ENCODE peak calls at places on chromosomes 7 and 10, in eight cellular contexts. M, L, X, F, G, C, A and D are unnamed samples.

GRCh38 chr7:141975806-141976523 is 2.4 kb upstream of the TAS2R38 start:
- ATAC-seq in X (no peak), M (peak; percentile 93), G (peak; percentile 59), F (peak; percentile 93), C (peak; percentile 85), A (peak; percentile 74), L (peak; percentile 97), D (no peak)

GRCh38 chr10:20156511-20156910 is 340.3 kb downstream of the PLXDC2 start:
- ATAC-seq in M (no peak), G (no peak), L (no peak), A (no peak), C (no peak), X (no peak), F (no peak), D (no peak)

GRCh38 chr10:114634607-114634974 is 23.5 kb downstream of the ABLIM1 start:
- ATAC-seq in X (peak; percentile 67), L (no peak), A (peak; percentile 70), G (peak; percentile 80), M (peak; percentile 70), C (no peak), F (no peak), D (peak; percentile 77)

GRCh38 chr10:110215751-110216150 is 8.3 kb downstream of the MXI1 start:
- ATAC-seq in X (no peak), M (no peak), F (no peak), A (no peak), L (no peak), C (no peak), G (no peak), D (no peak)

GRCh38 chr7:92276486-92276885 is 30.7 kb downstream of the ANKIB1 start:
- ATAC-seq in F (no peak), X (no peak), L (no peak), C (no peak), A (no peak), M (no peak), G (no peak), D (no peak)

GRCh38 chr10:100825946-100826660 is 80.7 kb downstream of the PAX2 start:
- ATAC-seq in A (no peak), F (no peak), L (no peak), X (no peak), C (no peak), G (no peak), M (no peak), D (no peak)

GRCh38 chr7:153446490-153446889 is 605.7 kb upstream of the DPP6 start:
- ATAC-seq in C (no peak), G (no peak), L (no peak), A (no peak), F (no peak), M (no peak), X (no peak), D (no peak)

GRCh38 chr10:28014651-28015050 is 15.8 kb upstream of the ODAD2 start:
- ATAC-seq in M (no peak), F (peak; percentile 87), C (peak; percentile 41), A (no peak), G (no peak), X (no peak), L (no peak), D (no peak)

GRCh38 chr10:71266147-71266917 is 52.7 kb upstream of the SLC29A3 start:
- ATAC-seq in L (peak; percentile 36), F (no peak), C (peak; percentile 38), X (peak; percentile 9), G (peak; percentile 75), A (no peak), M (peak; percentile 57), D (peak; percentile 77)

GRCh38 chr10:101952196-101952595 is 103.8 kb downstream of the ARMH3 start:
- ATAC-seq in X (no peak), M (no peak), F (no peak), C (no peak), A (no peak), G (no peak), L (no peak), D (no peak)

GRCh38 chr7:70710011-70710480 is 421.9 kb upstream of the GALNT17 start:
- ATAC-seq in X (no peak), A (peak; percentile 41), C (peak; percentile 80), F (no peak), G (no peak), L (peak; percentile 24), M (peak; percentile 70), D (no peak)

GRCh38 chr7:17041324-17041723 is 159.5 kb upstream of the AGR3 start:
- ATAC-seq in M (peak; percentile 89), G (peak; percentile 79), A (peak; percentile 86), L (peak; percentile 51), X (peak; percentile 81), C (peak; percentile 65), F (no peak), D (peak; percentile 31)

GRCh38 chr7:131425992-131426391 is 98.3 kb downstream of the MKLN1 start:
- ATAC-seq in F (no peak), C (no peak), A (peak; percentile 12), M (no peak), L (no peak), X (no peak), G (peak; percentile 94), D (no peak)

GRCh38 chr10:112223725-112224124 is 40.2 kb upstream of the GPAM start:
- ATAC-seq in M (no peak), A (no peak), X (no peak), G (no peak), L (peak; percentile 40), F (no peak), C (no peak), D (no peak)

GRCh38 chr7:152527610-152528032 is 91.8 kb upstream of the KMT2C start:
- ATAC-seq in M (no peak), L (no peak), G (no peak), C (no peak), A (no peak), F (no peak), X (peak; percentile 90), D (peak; percentile 60)

GRCh38 chr10:35827783-35828182 is 185.7 kb upstream of the FZD8 start:
- ATAC-seq in L (no peak), C (no peak), F (no peak), X (no peak), M (no peak), G (no peak), A (no peak), D (no peak)

GRCh38 chr7:34165927-34166550 is 260.7 kb downstream of the BMPER start:
- ATAC-seq in A (no peak), L (no peak), C (no peak), X (no peak), F (no peak), G (peak; percentile 71), M (peak; percentile 40), D (no peak)

GRCh38 chr7:101912711-101913110 is 95.3 kb downstream of the CUX1 start:
- ATAC-seq in X (peak; percentile 12), G (peak; percentile 7), A (peak; percentile 11), C (no peak), M (no peak), F (no peak), L (peak; percentile 49), D (no peak)

GRCh38 chr7:106485919-106486318 is 175.0 kb downstream of the CCDC71L start:
- ATAC-seq in C (no peak), F (no peak), A (no peak), M (no peak), L (no peak), X (peak; percentile 52), G (peak; percentile 26), D (peak; percentile 74)

GRCh38 chr7:63012633-63013183 is 985.9 kb upstream of the ZNF722 start:
- ATAC-seq in A (no peak), C (no peak), F (no peak), X (no peak), M (no peak), G (no peak), L (no peak), D (no peak)

GRCh38 chr7:353746-354325 is 63.9 kb downstream of the FOXL3 start:
- ATAC-seq in F (no peak), A (peak; percentile 48), X (no peak), M (peak; percentile 19), G (peak; percentile 27), L (no peak), C (no peak), D (no peak)

GRCh38 chr10:101040851-101041250 is 9.8 kb downstream of the SFXN3 start:
- ATAC-seq in L (no peak), C (no peak), X (no peak), A (no peak), F (no peak), G (no peak), M (no peak), D (no peak)

GRCh38 chr7:20778063-20778721 is 8.5 kb downstream of the SP8 start:
- ATAC-seq in G (peak; percentile 64), L (peak; percentile 89), X (peak; percentile 87), C (peak; percentile 84), M (peak; percentile 90), A (peak; percentile 57), F (peak; percentile 89), D (peak; percentile 58)

GRCh38 chr7:45919947-45920542 is 1.0 kb downstream of the IGFBP3 start:
- ATAC-seq in G (no peak), C (no peak), X (no peak), M (no peak), L (no peak), F (no peak), A (no peak), D (no peak)

GRCh38 chr7:151019130-151019447 is 5.2 kb downstream of the ATG9B start:
- ATAC-seq in X (no peak), L (peak; percentile 1), C (no peak), F (no peak), M (no peak), G (no peak), A (no peak), D (no peak)

GRCh38 chr7:106720641-106721040 is 59.7 kb upstream of the CCDC71L start:
- ATAC-seq in G (no peak), L (no peak), X (no peak), M (no peak), A (no peak), F (no peak), C (no peak), D (no peak)

GRCh38 chr7:77904252-77904651 is 105.7 kb downstream of the PHTF2 start:
- ATAC-seq in M (no peak), X (no peak), G (no peak), F (no peak), L (no peak), A (no peak), C (peak; percentile 15), D (no peak)

GRCh38 chr7:77202544-77202976 is 2.9 kb upstream of the FGL2 start:
- ATAC-seq in G (no peak), M (no peak), C (peak; percentile 82), F (peak; percentile 67), L (peak; percentile 63), A (no peak), X (no peak), D (no peak)

GRCh38 chr7:75987026-75987804 is 7.2 kb downstream of the TMEM120A start:
- ATAC-seq in L (no peak), F (no peak), M (no peak), A (no peak), C (no peak), G (no peak), X (no peak), D (no peak)

GRCh38 chr7:5670173-5670933 is 111.1 kb downstream of the RNF216 start:
- ATAC-seq in X (no peak), G (peak; percentile 16), A (no peak), M (no peak), F (no peak), L (peak; percentile 26), C (no peak), D (peak; percentile 62)

GRCh38 chr7:108246227-108246837 is 116.2 kb upstream of the LAMB4 start:
- ATAC-seq in F (peak; percentile 22), G (peak; percentile 75), X (peak; percentile 66), C (peak; percentile 74), M (peak; percentile 96), L (peak; percentile 60), A (peak; percentile 31), D (peak; percentile 16)

GRCh38 chr10:22315455-22316285 is 518 bp upstream of the COMMD3 start:
- ATAC-seq in M (peak; percentile 13), L (no peak), F (peak; percentile 32), G (peak; percentile 3), C (peak; percentile 39), X (no peak), A (peak; percentile 6), D (no peak)

GRCh38 chr10:129517680-129518057 is 50.6 kb downstream of the MGMT start:
- ATAC-seq in C (no peak), G (no peak), F (no peak), L (no peak), M (no peak), X (no peak), A (peak; percentile 60), D (no peak)

GRCh38 chr7:134440067-134440466 is 18.8 kb downstream of the AKR1B1 start:
- ATAC-seq in C (no peak), A (peak; percentile 63), G (no peak), L (no peak), X (no peak), M (no peak), F (no peak), D (no peak)